ENCODE peak calls at places on chromosome 3, in four cellular contexts. L is fibroblast of pulmonary artery, S is brain microvascular endothelial cell, G is HCT116. H is an unnamed sample.

GRCh38 chr3:43892535-43892934 is 201.8 kb downstream of the ABHD5 start:
- DNase-seq in S (no peak), G (no peak), L (no peak), H (no peak)

GRCh38 chr3:13229291-13229949 is 156.2 kb upstream of the IQSEC1 start:
- DNase-seq in S (peak), L (peak), G (peak), H (peak)

GRCh38 chr3:52428151-52429005 is 16.5 kb downstream of the SEMA3G start:
- DNase-seq in G (peak), L (peak), S (peak), H (peak)

GRCh38 chr3:54772046-54772445 is 155.8 kb downstream of the LRTM1 start:
- DNase-seq in L (no peak), S (no peak), G (no peak), H (no peak)

GRCh38 chr3:53350652-53351051 is 3.3 kb upstream of the DCP1A start:
- DNase-seq in L (no peak), S (peak), G (peak), H (peak)

GRCh38 chr3:114552527-114552812 is 258.6 kb downstream of the TIGIT start:
- DNase-seq in S (no peak), G (no peak), L (no peak), H (no peak)

GRCh38 chr3:65170357-65171090 is 482.7 kb upstream of the ADAMTS9 start:
- DNase-seq in L (peak), G (no peak), S (peak), H (peak)

GRCh38 chr3:156605686-156606605 is 51.0 kb upstream of the SSR3 start:
- DNase-seq in L (peak), G (no peak), S (peak), H (peak)

GRCh38 chr3:3594986-3595385 is 204.2 kb upstream of the LRRN1 start:
- DNase-seq in S (no peak), L (no peak), G (no peak), H (no peak)

GRCh38 chr3:127639173-127640030 is 10.4 kb downstream of the PODXL2 start:
- DNase-seq in L (peak), S (peak), G (no peak), H (peak)

GRCh38 chr3:12120374-12121140 is 38.2 kb downstream of the TIMP4 start:
- DNase-seq in L (no peak), G (no peak), S (no peak), H (no peak)

GRCh38 chr3:58562498-58562897 is 14.7 kb downstream of the FAM107A start:
- DNase-seq in G (no peak), S (no peak), L (no peak), H (no peak)

GRCh38 chr3:112610121-112610520 is 30.8 kb downstream of the CCDC80 start:
- DNase-seq in G (no peak), S (peak), L (peak), H (peak)

GRCh38 chr3:62708642-62709041 is 166.6 kb downstream of the CADPS start:
- DNase-seq in S (no peak), G (no peak), L (no peak), H (no peak)

GRCh38 chr3:19348929-19349564 is 200.7 kb downstream of the KCNH8 start:
- DNase-seq in L (peak), S (peak), G (peak), H (peak)

GRCh38 chr3:128083396-128083795 is 31.2 kb downstream of the SEC61A1 start:
- DNase-seq in L (no peak), G (no peak), S (no peak), H (no peak)

GRCh38 chr3:41101231-41101630 is 98.1 kb upstream of the CTNNB1 start:
- DNase-seq in S (no peak), G (no peak), L (no peak), H (no peak)

GRCh38 chr3:189626286-189626685 is 4.9 kb upstream of the TP63 start:
- DNase-seq in S (no peak), L (no peak), G (no peak), H (no peak)

GRCh38 chr3:48594431-48595049 is 589 bp downstream of the COL7A1 start:
- DNase-seq in G (no peak), S (no peak), L (no peak), H (peak)

DNA sequence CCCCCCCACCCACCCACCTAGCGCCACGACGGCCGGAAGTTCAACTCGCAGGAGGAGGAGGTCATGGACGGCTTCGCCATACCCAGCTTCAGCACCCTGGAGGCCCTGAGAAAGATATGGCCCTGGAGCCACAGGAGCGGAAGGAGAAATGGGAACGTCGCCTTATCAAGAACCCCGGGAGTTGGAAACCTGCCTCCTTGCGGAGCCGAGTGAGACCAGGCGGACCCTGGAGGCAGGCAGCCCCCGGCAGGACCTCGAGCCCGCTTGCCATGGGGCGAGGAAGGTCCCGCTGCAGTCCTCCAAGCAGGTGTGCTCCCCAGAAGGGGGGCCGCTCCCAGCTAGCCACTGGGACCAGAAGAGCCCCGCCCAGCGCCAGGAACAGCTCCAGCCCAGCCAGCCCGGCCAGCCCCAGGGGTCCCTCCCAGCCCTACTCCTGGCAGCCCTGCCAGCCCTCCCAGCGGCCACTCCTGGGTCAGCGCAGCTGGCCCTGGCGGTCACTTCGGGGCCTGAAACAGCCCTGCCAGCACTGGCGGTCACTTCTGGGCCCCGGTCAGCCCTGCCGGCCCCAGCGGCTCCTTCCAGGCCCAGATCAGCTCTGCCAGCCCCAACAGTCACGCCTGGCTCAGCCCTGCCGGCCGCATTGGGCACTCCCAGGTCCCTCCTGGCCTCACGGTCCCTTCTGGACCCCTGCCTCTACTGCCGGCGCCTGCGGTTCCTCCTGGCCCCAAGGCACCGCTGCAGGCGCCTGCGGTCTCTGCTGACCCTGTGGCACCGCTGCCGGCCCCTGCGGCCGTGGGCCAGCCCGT is 10.3 kb upstream of the ROPN1B start:
- DNase-seq in G (no peak), L (no peak), S (no peak), H (no peak)
- H3K4me3 ChIP-seq in G (no peak), L (no peak), S (no peak), H (no peak)

DNA sequence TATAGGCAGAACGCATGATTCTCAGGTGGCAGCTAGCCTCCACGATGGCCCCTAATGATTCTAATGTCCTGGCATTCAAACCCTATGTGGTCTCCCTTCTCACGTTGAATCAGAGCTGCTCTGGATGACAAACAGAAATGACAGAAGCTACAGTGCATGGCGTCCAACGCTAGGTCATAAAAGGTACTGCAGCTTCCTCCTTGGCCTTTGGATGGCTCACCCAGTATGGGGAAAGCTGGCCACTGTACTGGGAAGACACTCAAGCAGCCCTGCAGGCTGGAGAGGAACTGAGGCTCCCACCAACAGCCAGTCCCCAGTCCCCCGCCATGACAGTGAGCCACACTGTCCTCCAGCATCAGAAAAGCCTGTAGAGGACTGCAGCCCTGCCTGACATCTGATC is 286.3 kb downstream of the FAM43A start:
- DNase-seq in L (no peak), S (no peak), G (no peak), H (no peak)
- TF ChIP-seq CTCF in L (no peak), S (no peak), G (no peak), H (no peak)

GRCh38 chr3:139460096-139460495 is 16.2 kb downstream of the RBP2 start:
- DNase-seq in L (no peak), S (no peak), G (no peak), H (no peak)
- H3K4me3 ChIP-seq in L (no peak), S (no peak), G (no peak), H (no peak)

GRCh38 chr3:136070953-136071949 is 105.7 kb downstream of the PPP2R3A start:
- DNase-seq in G (no peak), S (peak), L (peak), H (peak)
- TF ChIP-seq CTCF in G (peak), S (no peak), L (no peak), H (no peak)

GRCh38 chr3:32820430-32820829 is 2.6 kb downstream of the TRIM71 start:
- DNase-seq in S (no peak), G (no peak), L (no peak), H (no peak)
- H3K4me3 ChIP-seq in S (no peak), G (no peak), L (no peak), H (no peak)

DNA sequence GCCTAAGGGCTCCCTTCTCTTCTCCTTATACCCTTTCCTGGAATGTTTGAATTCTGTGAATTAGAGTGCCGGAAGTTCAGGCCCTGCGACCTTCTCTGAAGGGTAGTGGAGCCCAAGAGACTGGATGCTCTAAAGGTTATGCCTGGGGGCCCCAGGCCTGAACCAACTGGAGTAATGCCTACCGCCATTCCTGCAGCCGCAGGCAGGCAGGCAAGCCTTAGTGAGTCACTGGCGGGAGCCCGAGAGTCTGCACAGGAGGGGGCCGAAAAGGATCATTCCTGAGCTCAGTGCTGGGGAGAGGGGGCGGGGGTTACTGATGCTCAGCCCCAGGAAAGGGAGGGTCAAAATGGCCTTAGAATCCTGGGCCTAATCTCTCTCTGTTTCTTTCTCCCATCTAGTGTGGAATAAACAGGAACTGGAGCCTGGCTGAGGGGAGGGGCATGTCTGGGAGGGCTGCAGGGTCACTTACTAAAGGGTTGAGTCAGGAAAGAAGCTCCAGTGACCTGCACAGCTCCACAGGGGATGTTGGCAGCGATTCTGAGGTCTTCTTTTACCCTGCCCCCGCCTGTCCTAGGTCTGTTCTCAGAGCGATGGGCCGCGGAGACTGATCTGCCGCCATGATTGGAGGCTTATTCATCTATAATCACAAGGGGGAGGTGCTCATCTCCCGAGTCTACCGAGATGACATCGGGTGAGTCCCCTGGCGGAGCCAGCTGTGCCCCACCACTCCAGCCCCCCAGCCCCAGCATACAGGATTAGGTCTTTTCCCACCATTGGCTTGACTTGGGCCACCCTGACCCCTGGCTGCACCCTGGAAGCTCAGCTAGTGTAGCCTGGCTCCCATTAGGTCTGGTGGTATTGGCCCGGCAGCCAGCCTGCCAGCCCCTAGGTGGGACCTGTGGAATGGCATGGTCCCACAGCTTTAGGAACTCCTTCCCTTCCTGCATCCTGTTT is 2.0 kb downstream of the AP2M1 start:
- DNase-seq in L (peak), G (peak), S (peak), H (peak)
- TF ChIP-seq CTCF in L (no peak), G (no peak), S (peak), H (no peak)

GRCh38 chr3:185818267-185818875 is 6.5 kb downstream of the IGF2BP2 start:
- DNase-seq in G (no peak), S (no peak), L (no peak), H (no peak)

GRCh38 chr3:185822221-185822956 is 2.5 kb downstream of the IGF2BP2 start:
- DNase-seq in L (peak), G (no peak), S (no peak), H (peak)

GRCh38 chr3:185822957-185823279 is 1.9 kb downstream of the IGF2BP2 start:
- DNase-seq in L (no peak), S (no peak), G (no peak), H (no peak)

GRCh38 chr3:185823280-185824044 is 1.4 kb downstream of the IGF2BP2 start:
- DNase-seq in G (no peak), S (no peak), L (peak), H (peak)

DNA sequence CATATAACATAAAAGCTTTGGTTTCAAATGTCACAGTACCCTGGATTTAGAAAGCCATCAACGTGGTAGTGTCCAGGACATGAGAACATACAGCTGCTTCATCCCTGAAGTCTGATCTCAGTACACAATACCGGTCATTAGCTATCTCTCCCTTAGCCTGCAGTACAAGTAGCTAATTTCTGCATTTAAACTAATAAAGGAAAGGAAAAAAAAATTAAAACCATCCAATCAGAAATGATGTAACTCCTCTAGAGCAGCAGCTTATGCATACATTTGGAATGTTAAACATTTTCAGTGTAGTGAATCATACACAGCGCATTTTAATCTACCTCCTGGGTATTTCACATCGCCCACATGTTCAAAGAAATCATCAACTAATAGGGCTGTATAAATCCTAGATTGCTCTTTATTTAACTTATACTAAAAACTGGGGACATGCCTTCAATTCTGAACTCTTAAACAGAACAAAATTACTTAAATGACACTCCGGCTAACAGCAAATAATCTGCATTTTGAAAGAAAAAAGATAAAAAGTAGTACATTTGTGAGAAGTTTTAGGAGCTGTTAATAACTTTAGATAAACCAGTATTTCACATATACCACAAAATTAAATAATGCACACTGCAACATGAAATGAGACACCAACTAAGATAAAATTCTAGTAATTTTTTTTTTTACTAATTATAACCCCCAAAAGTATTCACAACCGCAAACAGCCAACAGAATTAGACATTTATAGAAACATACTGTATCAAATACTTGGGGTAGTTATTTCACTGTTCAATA is 3.7 kb downstream of the IGF2BP2 start:
- DNase-seq in S (peak), G (no peak), L (peak), H (peak)
- H3K4me3 ChIP-seq in S (peak), G (peak), L (peak), H (peak)

DNA sequence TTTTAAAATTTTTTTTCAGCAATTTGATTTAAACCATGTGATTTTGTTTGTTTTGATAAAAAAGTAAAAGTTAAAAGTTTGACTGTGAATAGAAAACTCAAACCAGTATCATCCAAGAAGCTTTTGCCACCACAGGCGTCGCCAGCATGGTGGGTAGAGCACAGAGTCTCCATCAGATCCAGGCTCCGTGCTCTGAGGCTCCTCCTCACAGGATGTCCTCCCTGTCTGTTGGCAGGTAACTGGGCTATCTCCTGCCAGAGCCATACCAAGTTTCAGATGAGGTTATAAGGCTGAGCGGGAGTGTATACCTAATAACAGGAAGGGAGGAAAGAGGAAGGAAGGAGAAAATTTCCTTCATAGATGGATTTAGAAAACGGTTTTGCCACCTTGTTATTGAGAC is 28.8 kb downstream of the CTDSPL start:
- DNase-seq in S (no peak), G (no peak), L (no peak), H (no peak)
- TF ChIP-seq CTCF in S (no peak), G (no peak), L (no peak), H (no peak)

DNA sequence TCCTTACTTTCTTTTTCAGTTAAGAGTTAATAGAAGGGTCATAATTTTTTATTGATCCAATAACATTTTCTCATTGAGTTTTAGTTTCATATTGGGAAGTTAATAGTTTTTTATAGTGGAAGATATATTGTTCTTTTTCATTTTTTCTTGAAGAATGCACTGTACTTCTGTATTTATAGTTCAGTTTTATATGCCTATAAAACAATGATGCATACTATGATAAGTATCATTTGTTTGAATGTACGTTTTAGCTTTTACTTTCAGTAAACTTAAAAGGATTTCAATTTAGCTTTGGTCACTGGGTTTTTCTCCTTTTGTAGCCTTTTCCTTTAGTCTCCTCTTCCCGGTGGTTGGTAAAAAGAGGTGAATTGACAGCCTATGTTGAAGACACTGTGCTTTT is 98.8 kb downstream of the DHX36 start:
- DNase-seq in S (no peak), G (no peak), L (no peak), H (no peak)
- H3K4me3 ChIP-seq in S (no peak), G (no peak), L (no peak), H (no peak)

GRCh38 chr3:187741403-187742350 is 3.6 kb downstream of the BCL6 start:
- DNase-seq in S (peak), L (peak), G (peak), H (peak)
- TF ChIP-seq CTCF in S (peak), L (peak), G (peak), H (peak)